ENCODE peak calls at places on chromosomes 11 and 22, in seven cellular contexts. C is PC-3; A is AG10803; D is heart right ventricle; Y is CD4-positive, alpha-beta T cell; U is upper lobe of right lung; F is GM12865. L is an unnamed sample.

GRCh38 chr11:2535673-2536439 is 91.0 kb downstream of the KCNQ1 start:
- DNase-seq in C (no peak), A (no peak), D (no peak), Y (no peak), U (peak; percentile 63), F (no peak), L (no peak)

GRCh38 chr11:112583246-112583893 is 322.7 kb upstream of the PLET1 start:
- DNase-seq in C (no peak), A (no peak), D (no peak), Y (no peak), U (no peak), F (peak; percentile 93), L (no peak)

GRCh38 chr11:72224587-72225410 is at the start of gene INPPL1:
- DNase-seq in C (peak; percentile 43), A (no peak), D (peak; percentile 72), Y (peak; percentile 35), U (peak; percentile 86), F (peak; percentile 60), L (peak; percentile 38)

GRCh38 chr11:11265994-11266606 is 87.0 kb downstream of the CSNK2A3 start:
- DNase-seq in C (peak; percentile 70), A (no peak), D (peak; percentile 27), Y (peak; percentile 60), U (peak; percentile 80), F (peak; percentile 68), L (peak; percentile 19)

GRCh38 chr11:82731691-82732277 is 1.9 kb downstream of the FAM181B start:
- DNase-seq in C (no peak), A (no peak), D (no peak), Y (no peak), U (no peak), F (no peak), L (no peak)

GRCh38 chr11:113267536-113267935 is 46.8 kb upstream of the TTC12 start:
- DNase-seq in C (no peak), A (no peak), D (no peak), Y (no peak), U (no peak), F (no peak), L (no peak)

GRCh38 chr11:72336163-72336562 is 92.2 kb upstream of the PHOX2A start:
- DNase-seq in C (no peak), A (no peak), D (no peak), Y (no peak), U (no peak), F (no peak), L (no peak)

GRCh38 chr11:88098289-88098688 is 77.0 kb downstream of the RAB38 start:
- DNase-seq in C (no peak), A (no peak), D (no peak), Y (no peak), U (no peak), F (no peak), L (no peak)

GRCh38 chr11:120775986-120776682 is 247.8 kb upstream of the TBCEL start:
- DNase-seq in C (no peak), A (no peak), D (no peak), Y (no peak), U (no peak), F (no peak), L (no peak)

GRCh38 chr11:33177676-33178336 is 16.5 kb upstream of the CSTF3 start:
- DNase-seq in C (no peak), A (no peak), D (no peak), Y (no peak), U (no peak), F (no peak), L (no peak)

GRCh38 chr11:48000432-48000831 is 20.1 kb downstream of the PTPRJ start:
- DNase-seq in C (no peak), A (no peak), D (no peak), Y (no peak), U (no peak), F (no peak), L (no peak)

GRCh38 chr11:27353593-27354358 is 9.2 kb downstream of the CCDC34 start:
- DNase-seq in C (no peak), A (peak; percentile 53), D (no peak), Y (no peak), U (no peak), F (no peak), L (peak; percentile 64)

GRCh38 chr22:41683616-41684015 is 5.1 kb downstream of the SNU13 start:
- DNase-seq in C (peak; percentile 39), A (peak; percentile 23), D (no peak), Y (no peak), U (no peak), F (no peak), L (no peak)

GRCh38 chr22:20268289-20268349 is at the start of gene RTN4R:
- DNase-seq in C (no peak), A (no peak), D (no peak), Y (no peak), U (no peak), F (no peak), L (no peak)

GRCh38 chr22:40541300-40541699 is 95.2 kb downstream of the MRTFA start:
- DNase-seq in C (peak; percentile 75), A (no peak), D (no peak), Y (no peak), U (no peak), F (peak; percentile 80), L (no peak)

GRCh38 chr22:25990940-25991339 is 178.3 kb upstream of the SEZ6L start:
- DNase-seq in C (no peak), A (no peak), D (no peak), Y (no peak), U (no peak), F (no peak), L (no peak)

GRCh38 chr11:73734996-73735395 is 25.9 kb downstream of the RAB6A start:
- DNase-seq in C (no peak), A (peak; percentile 77), D (no peak), Y (no peak), U (no peak), F (no peak), L (no peak)

GRCh38 chr11:86592659-86593451 is 79.6 kb downstream of the ME3 start:
- DNase-seq in C (peak; percentile 96), A (peak; percentile 52), D (peak; percentile 58), Y (peak; percentile 48), U (no peak), F (peak; percentile 95), L (peak; percentile 95)

GRCh38 chr11:68996376-68997123 is 15.8 kb upstream of the MRGPRD start:
- DNase-seq in C (no peak), A (no peak), D (no peak), Y (no peak), U (peak; percentile 55), F (no peak), L (no peak)

GRCh38 chr11:36487619-36488018 is 22.5 kb downstream of the TRAF6 start:
- DNase-seq in C (no peak), A (no peak), D (no peak), Y (no peak), U (no peak), F (no peak), L (no peak)

GRCh38 chr22:19517171-19517500 is 7.1 kb downstream of the CLDN5 start:
- DNase-seq in C (no peak), A (no peak), D (no peak), Y (no peak), U (no peak), F (no peak), L (no peak)

GRCh38 chr11:119892311-119892808 is 163.4 kb upstream of the NECTIN1 start:
- DNase-seq in C (no peak), A (no peak), D (peak; percentile 11), Y (no peak), U (no peak), F (no peak), L (no peak)

GRCh38 chr11:78008174-78008573 is 13.7 kb upstream of the INTS4 start:
- DNase-seq in C (no peak), A (no peak), D (no peak), Y (no peak), U (no peak), F (no peak), L (no peak)

GRCh38 chr22:43253839-43254238 is 66.9 kb upstream of the TTLL12 start:
- DNase-seq in C (peak; percentile 47), A (no peak), D (no peak), Y (no peak), U (no peak), F (no peak), L (no peak)

GRCh38 chr11:95545116-95545875 is 244.3 kb downstream of the FAM76B start:
- DNase-seq in C (no peak), A (no peak), D (no peak), Y (no peak), U (no peak), F (peak; percentile 34), L (no peak)
- TF ChIP-seq CTCF in C (peak; percentile 32), A (no peak), D (no peak), Y (no peak), U (no peak), F (peak; percentile 15), L (peak; percentile 4)

DNA sequence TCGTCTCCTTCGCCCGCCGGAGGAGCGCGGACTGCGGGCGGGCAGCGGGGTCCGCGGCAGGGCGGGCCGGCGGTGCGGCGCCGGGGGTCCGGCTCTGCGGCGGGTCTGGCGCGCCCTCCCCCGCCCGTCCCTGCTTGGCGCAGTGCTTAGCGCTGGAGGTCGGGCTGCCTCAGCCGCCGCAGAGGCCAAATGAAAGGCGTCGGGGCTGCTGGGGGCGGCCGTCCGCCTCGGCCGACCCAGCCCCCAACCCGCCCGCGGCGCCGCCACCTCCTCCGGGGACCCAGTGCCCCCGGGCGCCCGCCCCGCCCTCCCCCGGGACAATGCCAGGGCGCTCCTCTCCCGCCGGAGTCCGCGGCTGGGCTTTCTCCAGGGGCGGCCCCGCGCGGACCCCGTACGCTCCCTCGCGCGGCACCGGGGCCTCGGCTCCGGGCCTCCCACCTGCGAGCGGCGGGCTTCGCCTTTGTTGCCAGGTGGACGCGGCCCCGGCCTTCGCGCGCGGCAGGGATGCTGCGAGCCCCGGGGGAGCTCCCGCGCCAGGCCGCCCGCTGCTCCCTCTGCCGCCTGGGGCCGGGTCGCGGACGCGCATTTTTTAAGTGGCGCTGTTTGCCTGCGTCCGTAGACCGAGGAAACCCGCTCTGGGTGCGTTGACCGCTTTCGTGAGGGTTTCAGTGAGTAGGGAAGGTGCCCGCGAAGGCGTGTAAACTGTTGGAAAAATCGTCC is 575 bp downstream of the APLP2 start:
- DNase-seq in C (peak; percentile 57), A (no peak), D (no peak), Y (peak; percentile 32), U (peak; percentile 77), F (peak; percentile 48), L (peak; percentile 28)
- TF ChIP-seq CTCF in C (peak; percentile 12), A (peak; percentile 9), D (peak; percentile 14), Y (no peak), U (peak; percentile 6), F (no peak), L (peak; percentile 18)

DNA sequence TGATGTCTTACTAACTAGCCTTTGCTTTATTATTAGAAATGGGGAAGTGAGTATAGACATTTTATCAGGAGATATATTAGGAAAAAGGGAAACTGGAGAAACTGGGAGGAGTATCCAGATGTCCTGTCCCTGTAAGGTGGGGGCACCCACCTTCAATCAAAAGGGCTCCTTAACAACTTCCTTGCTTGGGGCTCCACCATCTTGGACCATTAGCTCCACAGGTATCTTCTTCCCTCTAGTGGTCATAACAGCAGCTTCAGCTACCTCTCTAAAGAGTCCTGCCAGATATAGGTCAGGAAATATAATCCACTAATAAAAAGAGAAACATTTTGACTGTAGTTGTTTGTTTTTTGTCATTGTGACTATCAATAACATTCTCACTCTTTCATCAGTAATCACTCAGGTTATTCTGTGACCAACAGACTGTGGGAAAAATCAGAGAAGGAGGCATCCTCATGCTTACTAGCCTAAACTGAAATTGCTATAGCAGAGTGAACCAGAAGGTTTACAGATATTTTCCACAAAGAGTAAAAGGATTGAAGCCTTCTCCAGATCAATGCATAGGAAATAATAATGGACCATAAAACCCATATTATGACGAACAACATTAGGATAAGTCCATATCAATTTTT is 10.4 kb downstream of the OR51B4 start:
- DNase-seq in C (peak; percentile 46), A (peak; percentile 31), D (no peak), Y (no peak), U (no peak), F (peak; percentile 61), L (peak; percentile 70)
- TF ChIP-seq CTCF in C (peak; percentile 68), A (peak; percentile 67), D (peak; percentile 42), Y (no peak), U (peak; percentile 24), F (peak; percentile 61), L (peak; percentile 81)

GRCh38 chr22:27747396-27748256 is 53.9 kb downstream of the MN1 start:
- DNase-seq in C (no peak), A (peak; percentile 84), D (no peak), Y (no peak), U (no peak), F (no peak), L (peak; percentile 74)
- TF ChIP-seq CTCF in C (peak; percentile 29), A (peak; percentile 63), D (no peak), Y (no peak), U (no peak), F (peak; percentile 5), L (peak; percentile 52)

L was measured in cardiac fibroblast.